ENCODE peak calls at places on chromosomes 13 and 19, in seven cellular contexts. U is HCT116, F is right lobe of liver, K is lower lobe of right lung, Z is thyroid gland, G is AG10803, O is omental fat pad. L is an unnamed sample.

GRCh38 chr13:33274264-33274663 is 11.3 kb downstream of the STARD13 start:
- DNase-seq in U (no peak), O (no peak), Z (no peak), K (no peak), F (no peak), G (no peak), L (no peak)

GRCh38 chr19:2055871-2056809 is 5.1 kb upstream of the MKNK2 start:
- DNase-seq in Z (peak), U (peak), F (peak), O (no peak), G (peak), K (no peak), L (peak)

GRCh38 chr19:34365463-34366401 is 736 bp downstream of the GPI start:
- DNase-seq in G (peak), F (peak), O (peak), K (peak), U (no peak), Z (peak), L (no peak)

GRCh38 chr13:31105020-31105800 is 56.5 kb downstream of the HSPH1 start:
- DNase-seq in G (no peak), F (no peak), O (no peak), U (no peak), K (no peak), Z (peak), L (no peak)

GRCh38 chr19:28582807-28583206 is 630.1 kb downstream of the UQCRFS1 start:
- DNase-seq in G (no peak), Z (no peak), K (no peak), F (no peak), O (no peak), U (no peak), L (no peak)

GRCh38 chr19:55289117-55289796 is 5.5 kb downstream of the BRSK1 start:
- DNase-seq in K (no peak), Z (no peak), G (no peak), U (no peak), F (no peak), O (no peak), L (no peak)

GRCh38 chr19:52637718-52638585 is at the start of gene ZNF83:
- DNase-seq in U (peak), F (peak), K (peak), O (peak), Z (peak), G (peak), L (peak)

GRCh38 chr13:33870046-33870668 is 52.2 kb downstream of the RFC3 start:
- DNase-seq in U (no peak), O (no peak), F (peak), Z (no peak), K (no peak), G (no peak), L (no peak)

GRCh38 chr19:8485561-8486371 is 16.7 kb downstream of the PRAM1 start:
- DNase-seq in K (no peak), O (no peak), G (no peak), Z (no peak), F (no peak), U (no peak), L (no peak)

GRCh38 chr13:103067751-103068563 is 1.7 kb upstream of the SLC10A2 start:
- DNase-seq in U (no peak), G (no peak), K (no peak), O (no peak), Z (no peak), F (no peak), L (no peak)

GRCh38 chr13:53068841-53069520 is 40.4 kb downstream of the OLFM4 start:
- DNase-seq in Z (no peak), U (no peak), G (no peak), K (no peak), O (no peak), F (no peak), L (no peak)

GRCh38 chr13:66618702-66619101 is 611.4 kb downstream of the PCDH9 start:
- DNase-seq in Z (no peak), U (peak), K (no peak), O (no peak), F (no peak), G (peak), L (no peak)

GRCh38 chr13:51747438-51748434 is 56.2 kb downstream of the DHRS12 start:
- DNase-seq in U (no peak), Z (no peak), K (no peak), G (no peak), O (no peak), F (no peak), L (no peak)

GRCh38 chr19:1750343-1751021 is 2.8 kb upstream of the ONECUT3 start:
- DNase-seq in Z (no peak), O (no peak), U (no peak), K (no peak), G (no peak), F (no peak), L (no peak)

GRCh38 chr19:48877900-48878218 is 5.6 kb downstream of the PPP1R15A start:
- DNase-seq in G (peak), F (no peak), Z (no peak), U (no peak), K (no peak), O (no peak), L (no peak)

GRCh38 chr19:28609091-28609755 is 603.7 kb downstream of the UQCRFS1 start:
- DNase-seq in O (no peak), K (no peak), Z (no peak), F (no peak), U (no peak), G (no peak), L (no peak)

GRCh38 chr13:32126298-32126697 is 94.7 kb downstream of the FRY start:
- DNase-seq in K (no peak), O (no peak), G (peak), U (no peak), F (no peak), Z (no peak), L (no peak)

GRCh38 chr19:35609881-35610353 is 2.6 kb upstream of the HAUS5 start:
- DNase-seq in Z (no peak), K (no peak), U (no peak), F (no peak), G (no peak), O (no peak), L (no peak)

GRCh38 chr13:24304620-24305019 is 4.8 kb upstream of the C1QTNF9 start:
- DNase-seq in Z (no peak), U (no peak), F (no peak), G (no peak), K (no peak), O (no peak), L (no peak)

GRCh38 chr13:20197361-20197834 is 4.7 kb upstream of the GJB2 start:
- DNase-seq in G (peak), Z (no peak), U (peak), O (no peak), K (no peak), F (no peak), L (no peak)

GRCh38 chr19:18507021-18507726 is 14.7 kb downstream of the ELL start:
- DNase-seq in K (no peak), U (no peak), Z (no peak), F (peak), O (no peak), G (no peak), L (no peak)

GRCh38 chr19:43490759-43491158 is 13.8 kb downstream of the PHLDB3 start:
- DNase-seq in Z (no peak), F (no peak), K (no peak), U (no peak), G (no peak), O (no peak), L (no peak)

GRCh38 chr19:17075860-17076538 is 422 bp downstream of the MYO9B start:
- DNase-seq in U (no peak), K (peak), Z (peak), G (no peak), O (no peak), F (peak), L (no peak)

GRCh38 chr19:6524326-6524725 is 6.5 kb upstream of the TNFSF9 start:
- DNase-seq in G (no peak), U (no peak), Z (no peak), F (no peak), O (no peak), K (no peak), L (no peak)

GRCh38 chr13:97653741-97654140 is 219.8 kb downstream of the RAP2A start:
- DNase-seq in K (no peak), F (no peak), U (no peak), G (peak), O (no peak), Z (no peak), L (no peak)

GRCh38 chr13:36553501-36553900 is 120.3 kb upstream of the SERTM1 start:
- DNase-seq in G (no peak), Z (no peak), U (no peak), O (no peak), K (no peak), F (no peak), L (no peak)

GRCh38 chr13:35768126-35768525 is 291.6 kb upstream of the MAB21L1 start:
- DNase-seq in F (no peak), K (no peak), U (no peak), G (no peak), Z (no peak), O (no peak), L (no peak)

GRCh38 chr13:93603043-93603442 is 376.4 kb downstream of the GPC6 start:
- DNase-seq in Z (no peak), K (no peak), G (peak), F (no peak), U (no peak), O (no peak), L (no peak)

GRCh38 chr19:32022044-32022945 is 323.1 kb upstream of the ZNF507 start:
- DNase-seq in K (no peak), G (no peak), Z (no peak), U (no peak), O (no peak), F (no peak), L (no peak)

GRCh38 chr13:29049524-29049923 is 229.4 kb downstream of the MTUS2 start:
- DNase-seq in O (no peak), G (no peak), F (no peak), Z (no peak), K (no peak), U (no peak), L (no peak)

GRCh38 chr13:74021507-74021906 is 112.7 kb downstream of the KLF12 start:
- DNase-seq in Z (no peak), O (no peak), F (no peak), U (no peak), K (no peak), G (no peak), L (no peak)

GRCh38 chr13:74026753-74027152 is 107.5 kb downstream of the KLF12 start:
- DNase-seq in O (no peak), U (no peak), Z (no peak), K (no peak), F (no peak), G (no peak), L (no peak)

GRCh38 chr13:74025369-74025768 is 108.8 kb downstream of the KLF12 start:
- DNase-seq in K (no peak), G (no peak), U (no peak), Z (no peak), F (no peak), O (no peak), L (no peak)

GRCh38 chr13:74024856-74025255 is 109.3 kb downstream of the KLF12 start:
- DNase-seq in G (no peak), Z (no peak), O (no peak), F (no peak), K (no peak), U (no peak), L (no peak)

GRCh38 chr13:74024314-74024713 is 109.9 kb downstream of the KLF12 start:
- DNase-seq in F (no peak), G (no peak), Z (no peak), U (no peak), K (no peak), O (no peak), L (no peak)
- TF ChIP-seq CTCF in F (no peak), G (no peak), Z (no peak), U (no peak), K (no peak), O (no peak), L (no peak)

DNA sequence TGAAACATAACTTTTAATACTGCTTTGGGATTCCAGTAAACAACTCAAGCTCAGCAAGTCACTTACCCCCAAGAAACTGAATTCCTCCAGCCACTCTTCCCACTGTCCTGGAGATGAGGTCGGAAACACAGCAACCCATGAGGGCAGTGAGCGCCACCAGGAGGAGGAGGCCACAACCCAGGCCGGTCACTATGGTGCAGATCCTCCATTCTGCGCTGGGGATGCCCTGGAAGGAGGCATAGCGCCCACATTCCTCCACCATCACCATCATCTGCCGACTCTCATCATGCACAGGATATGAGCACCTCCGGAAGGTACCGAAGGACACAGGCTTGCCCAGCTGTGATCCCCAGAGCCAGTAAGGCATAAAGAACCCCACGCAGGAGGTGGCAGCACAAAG is 2.2 kb downstream of the LHFPL6 start:
- DNase-seq in K (no peak), F (no peak), U (no peak), G (no peak), Z (no peak), O (no peak), L (no peak)
- TF ChIP-seq CTCF in K (peak), F (no peak), U (no peak), G (peak), Z (no peak), O (no peak), L (peak)

DNA sequence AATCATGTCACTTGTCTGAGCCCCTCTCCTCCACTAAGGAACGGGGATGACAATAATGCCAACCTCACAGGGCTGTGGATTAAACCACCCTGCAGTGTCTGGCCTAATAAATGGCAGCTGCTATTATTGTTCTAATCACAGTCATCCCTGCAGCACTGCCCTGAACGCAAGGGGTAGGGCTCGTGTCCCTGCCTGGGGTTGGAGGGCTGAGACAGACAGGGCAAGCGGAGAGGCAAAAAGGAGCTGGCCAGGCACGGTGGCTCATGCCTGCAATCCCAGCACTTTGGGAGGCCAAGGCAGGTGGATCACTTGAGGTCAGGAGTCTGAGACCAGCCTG is 10.2 kb upstream of the KPTN start:
- DNase-seq in U (no peak), G (no peak), K (no peak), F (no peak), Z (no peak), O (no peak), L (no peak)
- TF ChIP-seq CTCF in U (no peak), G (no peak), K (no peak), F (no peak), Z (no peak), O (no peak), L (no peak)

GRCh38 chr19:10518444-10519361 is 1.5 kb upstream of the S1PR5 start:
- DNase-seq in F (no peak), G (no peak), Z (no peak), U (no peak), K (no peak), O (no peak), L (no peak)

GRCh38 chr19:10521461-10522216 is 4.4 kb upstream of the S1PR5 start:
- DNase-seq in O (no peak), K (no peak), G (no peak), Z (no peak), F (no peak), U (no peak), L (no peak)

GRCh38 chr19:10523135-10523636 is 5.9 kb upstream of the S1PR5 start:
- DNase-seq in G (no peak), F (no peak), K (no peak), U (no peak), Z (no peak), O (no peak), L (no peak)

GRCh38 chr19:10519421-10519820 is 2.2 kb upstream of the S1PR5 start:
- DNase-seq in K (no peak), Z (no peak), O (no peak), G (no peak), U (no peak), F (no peak), L (no peak)

GRCh38 chr19:10520652-10521318 is 3.5 kb upstream of the S1PR5 start:
- DNase-seq in K (no peak), O (no peak), U (no peak), G (no peak), F (no peak), Z (no peak), L (no peak)
- TF ChIP-seq CTCF in K (no peak), O (no peak), U (no peak), G (no peak), F (no peak), Z (no peak), L (no peak)

GRCh38 chr13:41060723-41061074 is 610 bp upstream of the WBP4 start:
- DNase-seq in F (no peak), Z (peak), G (peak), O (peak), K (peak), U (peak), L (peak)

GRCh38 chr13:41059896-41060722 is 1.2 kb upstream of the WBP4 start:
- DNase-seq in O (peak), Z (peak), G (peak), U (peak), K (peak), F (peak), L (peak)

GRCh38 chr13:41061914-41062837 is 867 bp downstream of the WBP4 start:
- DNase-seq in F (no peak), U (peak), K (no peak), O (no peak), G (peak), Z (no peak), L (no peak)

GRCh38 chr13:41059466-41059865 is 1.8 kb upstream of the WBP4 start:
- DNase-seq in G (peak), K (no peak), O (no peak), F (no peak), Z (no peak), U (no peak), L (no peak)

GRCh38 chr13:41061075-41061913 is at the start of gene WBP4:
- DNase-seq in F (peak), O (peak), K (peak), U (peak), Z (peak), G (peak), L (peak)
- TF ChIP-seq CTCF in F (no peak), O (no peak), K (no peak), U (no peak), Z (no peak), G (peak), L (no peak)

GRCh38 chr19:5264453-5264852 is 76.2 kb downstream of the PTPRS start:
- DNase-seq in K (no peak), Z (no peak), O (no peak), G (no peak), U (no peak), F (no peak), L (no peak)
- TF ChIP-seq CTCF in K (no peak), Z (no peak), O (no peak), G (no peak), U (no peak), F (no peak), L (no peak)